ENCODE peak calls at places on chromosomes 6 and 20, in nine cellular contexts. T is PC-3, Z is trophoblast cell, U is fibroblast of lung, G is K562, A is PC-9, S is mesenchymal stem cell, H is HCT116, V is SK-N-SH. L is an unnamed sample.

GRCh38 chr6:37492236-37493046 is 7.3 kb downstream of the CCDC167 start:
- DNase-seq in V (no peak), G (no peak), U (no peak), T (no peak), S (no peak), H (no peak), Z (no peak), A (no peak), L (no peak)

GRCh38 chr6:34904990-34905613 is 16.0 kb downstream of the ANKS1A start:
- DNase-seq in S (no peak), G (no peak), Z (no peak), V (no peak), T (no peak), U (no peak), A (no peak), H (no peak), L (no peak)

GRCh38 chr20:45308078-45308778 is at the start of gene MATN4:
- DNase-seq in U (no peak), S (no peak), H (no peak), Z (no peak), A (no peak), T (no peak), V (no peak), G (no peak), L (no peak)

GRCh38 chr6:33592595-33593413 is 12.7 kb upstream of the BAK1 start:
- DNase-seq in S (no peak), G (peak; percentile 58), V (no peak), U (peak; percentile 25), A (no peak), H (no peak), Z (peak; percentile 56), T (no peak), L (peak; percentile 44)

GRCh38 chr6:4640139-4640538 is 136.1 kb upstream of the CDYL start:
- DNase-seq in A (peak; percentile 41), U (peak; percentile 33), S (peak; percentile 19), Z (peak; percentile 65), T (peak; percentile 70), G (no peak), V (no peak), H (no peak), L (no peak)

GRCh38 chr20:16528078-16528477 is 45.2 kb downstream of the KIF16B start:
- DNase-seq in A (peak; percentile 91), S (peak; percentile 94), T (peak; percentile 93), H (peak; percentile 81), V (no peak), Z (peak; percentile 64), U (peak; percentile 90), G (no peak), L (no peak)

GRCh38 chr6:160427312-160428068 is 79.3 kb downstream of the SLC22A3 start:
- DNase-seq in S (no peak), H (no peak), G (no peak), U (peak; percentile 18), T (peak; percentile 5), Z (no peak), A (no peak), V (no peak), L (no peak)

GRCh38 chr6:136823128-136823660 is 802 bp downstream of the PEX7 start:
- DNase-seq in S (no peak), Z (no peak), U (no peak), H (no peak), A (no peak), G (no peak), V (no peak), T (no peak), L (no peak)

GRCh38 chr20:63877755-63878470 is 12.8 kb downstream of the TPD52L2 start:
- DNase-seq in Z (no peak), U (no peak), S (no peak), G (no peak), H (no peak), T (no peak), A (no peak), V (no peak), L (no peak)

GRCh38 chr20:57872816-57873409 is 163.1 kb upstream of the PMEPA1 start:
- DNase-seq in H (no peak), Z (no peak), A (no peak), U (no peak), T (no peak), S (no peak), G (no peak), V (no peak), L (no peak)

GRCh38 chr6:2578729-2579128 is 172.0 kb downstream of the MYLK4 start:
- DNase-seq in A (peak; percentile 85), T (peak; percentile 74), S (no peak), Z (peak; percentile 77), H (no peak), V (no peak), G (no peak), U (peak; percentile 12), L (no peak)

GRCh38 chr6:122995930-122996796 is at the start of gene CLVS2:
- DNase-seq in H (no peak), S (peak; percentile 21), G (no peak), U (peak; percentile 25), Z (peak; percentile 6), A (no peak), T (no peak), V (peak; percentile 81), L (no peak)

GRCh38 chr6:169962604-169963469 is 211.4 kb downstream of the ERMARD start:
- DNase-seq in H (no peak), S (no peak), V (peak; percentile 16), A (no peak), G (no peak), T (no peak), U (no peak), Z (no peak), L (no peak)

GRCh38 chr6:111978826-111979225 is 75.1 kb upstream of the CCN6 start:
- DNase-seq in A (no peak), Z (peak; percentile 95), H (no peak), T (no peak), G (no peak), U (peak; percentile 55), V (no peak), S (peak; percentile 52), L (no peak)

GRCh38 chr6:14983599-14984296 is 262.1 kb upstream of the JARID2 start:
- DNase-seq in Z (no peak), T (peak; percentile 14), A (no peak), U (no peak), V (no peak), H (no peak), G (no peak), S (peak; percentile 16), L (no peak)
- H2AFZ ChIP-seq in Z (no peak overlapping the region), T (no peak overlapping the region), A (no peak overlapping the region), U (no peak overlapping the region), V (no peak overlapping the region), H (peak overlapping the region; percentile 53), G (no peak overlapping the region), S (no peak overlapping the region), L (no peak overlapping the region)

GRCh38 chr20:31869942-31870702 is at the start of the genes DUSP15 and TTLL9:
- DNase-seq in U (no peak), V (peak; percentile 90), A (no peak), T (no peak), G (peak; percentile 65), H (no peak), S (peak; percentile 28), Z (peak; percentile 29), L (no peak)
- H3K27me3 ChIP-seq in U (peaks cover 46% of the 10 kb centered on the region), V (no peaks in the 10 kb centered on the region), A (peaks cover 85% of the 10 kb centered on the region), T (peaks cover 48% of the 10 kb centered on the region), G (peaks cover 59% of the 10 kb centered on the region), H (no peaks in the 10 kb centered on the region), S (peaks cover 78% of the 10 kb centered on the region), Z (peaks cover 36% of the 10 kb centered on the region), L (no peaks in the 10 kb centered on the region)

DNA sequence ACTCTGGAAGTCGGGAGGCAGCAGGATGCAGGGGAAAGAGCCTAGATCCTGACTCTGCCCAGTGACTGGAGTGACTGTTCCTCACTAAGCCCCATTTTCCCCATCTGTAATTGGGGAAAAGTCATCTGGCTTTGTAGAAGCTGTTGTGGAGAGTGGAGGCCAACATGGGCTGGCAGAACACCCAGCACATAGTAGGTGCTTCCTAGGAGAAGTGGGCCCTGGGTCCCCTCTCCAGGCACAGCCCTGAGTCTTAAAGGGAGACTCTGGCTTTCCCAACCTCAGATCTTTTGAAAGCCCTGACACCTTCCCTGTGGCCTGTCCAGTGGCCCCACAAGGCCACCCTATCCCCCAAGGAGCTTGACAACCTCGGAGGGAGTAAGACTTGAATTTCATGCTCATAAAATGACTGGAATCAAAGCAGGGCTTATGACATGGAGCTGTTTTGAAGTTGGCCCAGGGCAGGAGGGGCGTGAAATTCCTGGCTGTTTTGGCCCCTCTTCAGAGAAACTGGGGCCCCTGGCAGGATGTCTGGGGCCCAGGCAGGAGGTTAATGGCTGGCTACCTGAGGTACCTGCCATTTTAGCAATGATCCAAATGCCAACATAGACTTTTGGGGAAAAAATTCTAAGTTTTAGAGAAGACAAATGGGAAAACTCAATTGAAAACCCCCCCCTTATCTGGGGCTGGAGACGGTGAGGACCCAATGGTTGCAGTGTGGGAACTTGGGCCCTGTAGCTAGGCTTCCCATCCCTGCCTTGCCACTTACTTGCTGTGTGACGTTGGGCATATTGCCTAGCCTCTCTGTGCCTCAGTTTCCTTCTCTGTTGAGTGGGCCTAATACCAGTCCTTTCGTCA is 51.6 kb downstream of the UBE2V1 start:
- DNase-seq in G (no peak), S (no peak), H (no peak), U (no peak), Z (peak; percentile 32), T (no peak), A (no peak), V (no peak), L (no peak)
- H3K4me3 ChIP-seq in G (no peak overlapping the region), S (no peak overlapping the region), H (no peak overlapping the region), U (no peak overlapping the region), Z (peak overlapping the region; percentile 10), T (no peak overlapping the region), A (no peak overlapping the region), V (no peak overlapping the region), L (no peak overlapping the region)

GRCh38 chr20:42484790-42485365 is 704.8 kb downstream of the PTPRT start:
- DNase-seq in U (no peak), Z (no peak), A (no peak), S (no peak), H (no peak), V (no peak), G (no peak), T (no peak), L (no peak)

GRCh38 chr20:42485566-42485965 is 704.1 kb downstream of the PTPRT start:
- DNase-seq in V (no peak), Z (no peak), H (no peak), A (no peak), T (no peak), S (no peak), G (no peak), U (no peak), L (no peak)

GRCh38 chr20:42482808-42483207 is 706.9 kb downstream of the PTPRT start:
- DNase-seq in G (no peak), V (no peak), A (no peak), Z (no peak), T (no peak), H (no peak), U (no peak), S (no peak), L (no peak)

GRCh38 chr20:42483694-42484303 is 705.9 kb downstream of the PTPRT start:
- DNase-seq in A (no peak), V (peak; percentile 20), G (peak; percentile 77), H (no peak), S (no peak), U (no peak), Z (no peak), T (no peak), L (peak; percentile 91)

DNA sequence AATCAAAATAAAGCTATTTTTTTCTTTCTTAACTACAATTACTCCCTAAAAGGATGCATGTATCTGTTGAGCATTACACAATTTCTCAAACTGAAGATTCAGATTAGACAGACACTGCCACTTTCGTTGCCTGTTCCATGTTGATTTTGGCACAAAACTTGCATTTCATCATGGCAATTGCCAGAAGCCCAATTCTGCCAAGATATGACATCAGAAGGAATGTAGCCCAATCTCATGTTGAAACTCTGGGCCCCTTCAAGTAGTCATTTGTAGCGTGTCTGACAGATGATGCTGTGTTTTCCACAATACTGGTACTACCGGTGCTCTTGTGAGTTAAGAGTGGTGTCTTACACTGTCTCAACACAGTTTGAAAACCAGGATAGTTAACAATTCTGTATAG is 705.4 kb downstream of the PTPRT start:
- DNase-seq in A (no peak), Z (peak; percentile 12), H (no peak), U (peak; percentile 2), G (no peak), S (no peak), V (no peak), T (no peak), L (no peak)
- H2AFZ ChIP-seq in A (no peak overlapping the region), Z (no peak overlapping the region), H (no peak overlapping the region), U (no peak overlapping the region), G (no peak overlapping the region), S (no peak overlapping the region), V (no peak overlapping the region), T (no peak overlapping the region), L (no peak overlapping the region)

L was measured in Karpas-422.